ENCODE peak calls at places on chromosomes 12 and 14, in four cellular contexts. One of them, this sample, is unnamed.

GRCh38 chr14:57287745-57288144 is 19.0 kb downstream of the AP5M1 start:
- DNase-seq in activated T-cell treated with anti-CD3 and anti-CD28 coated beads, Interleukin-2, amount 50 U/mL, for 72 hours: no peak
- DNase-seq in omental fat pad: no peak
- DNase-seq in IMR-90: no peak
- DNase-seq in this sample: no peak

GRCh38 chr12:52677126-52677525 is 3.1 kb downstream of the KRT1 start:
- DNase-seq in omental fat pad: no peak
- DNase-seq in activated T-cell treated with anti-CD3 and anti-CD28 coated beads, Interleukin-2, amount 50 U/mL, for 72 hours: no peak
- DNase-seq in IMR-90: no peak
- DNase-seq in this sample: no peak

GRCh38 chr12:109727746-109728726 is 14.4 kb downstream of the FAM222A start:
- DNase-seq in IMR-90: no peak
- DNase-seq in omental fat pad: no peak
- DNase-seq in activated T-cell treated with anti-CD3 and anti-CD28 coated beads, Interleukin-2, amount 50 U/mL, for 72 hours: no peak
- DNase-seq in this sample: no peak

GRCh38 chr14:31927348-31927826 is 149.7 kb upstream of the ARHGAP5 start:
- DNase-seq in IMR-90: peak; percentile 97
- DNase-seq in omental fat pad: no peak
- DNase-seq in activated T-cell treated with anti-CD3 and anti-CD28 coated beads, Interleukin-2, amount 50 U/mL, for 72 hours: peak; percentile 40
- DNase-seq in this sample: no peak

GRCh38 chr12:15721716-15722115 is 67.5 kb downstream of the EPS8 start:
- DNase-seq in activated T-cell treated with anti-CD3 and anti-CD28 coated beads, Interleukin-2, amount 50 U/mL, for 72 hours: no peak
- DNase-seq in IMR-90: peak; percentile 46
- DNase-seq in omental fat pad: no peak
- DNase-seq in this sample: no peak

GRCh38 chr14:102479777-102480176 is 29.8 kb downstream of the ANKRD9 start:
- DNase-seq in omental fat pad: no peak
- DNase-seq in IMR-90: no peak
- DNase-seq in activated T-cell treated with anti-CD3 and anti-CD28 coated beads, Interleukin-2, amount 50 U/mL, for 72 hours: no peak
- DNase-seq in this sample: no peak

GRCh38 chr14:103542545-103543088 is 13.6 kb downstream of the TRMT61A start:
- DNase-seq in IMR-90: no peak
- DNase-seq in omental fat pad: no peak
- DNase-seq in activated T-cell treated with anti-CD3 and anti-CD28 coated beads, Interleukin-2, amount 50 U/mL, for 72 hours: no peak
- DNase-seq in this sample: no peak

GRCh38 chr12:109530301-109530685 is 43.0 kb downstream of the MMAB start:
- DNase-seq in activated T-cell treated with anti-CD3 and anti-CD28 coated beads, Interleukin-2, amount 50 U/mL, for 72 hours: no peak
- DNase-seq in omental fat pad: no peak
- DNase-seq in IMR-90: no peak
- DNase-seq in this sample: no peak

GRCh38 chr14:64089920-64090319 is 204.3 kb downstream of the ESR2 start:
- DNase-seq in activated T-cell treated with anti-CD3 and anti-CD28 coated beads, Interleukin-2, amount 50 U/mL, for 72 hours: no peak
- DNase-seq in omental fat pad: no peak
- DNase-seq in IMR-90: peak; percentile 63
- DNase-seq in this sample: no peak

GRCh38 chr14:61253064-61253753 is 27.9 kb downstream of the TMEM30B start:
- DNase-seq in activated T-cell treated with anti-CD3 and anti-CD28 coated beads, Interleukin-2, amount 50 U/mL, for 72 hours: no peak
- DNase-seq in IMR-90: no peak
- DNase-seq in omental fat pad: no peak
- DNase-seq in this sample: no peak

GRCh38 chr12:94942663-94943062 is 60.8 kb downstream of the NDUFA12 start:
- DNase-seq in activated T-cell treated with anti-CD3 and anti-CD28 coated beads, Interleukin-2, amount 50 U/mL, for 72 hours: peak; percentile 36
- DNase-seq in IMR-90: no peak
- DNase-seq in omental fat pad: no peak
- DNase-seq in this sample: no peak